ENCODE peak calls at places on chromosomes 2 and 18, in six cellular contexts. Q is mesendoderm; U is DMS79; L is activated CD4-positive, alpha-beta T cell treated with anti-CD3 and anti-CD28 coated beads, Interleukin-2, amount 50 U/mL, for 24 hours; C is RWPE1; G is MCF 10A. A is an unnamed sample.

GRCh38 chr18:8298186-8298585 is 311.1 kb upstream of the RAB12 start:
- DNase-seq in Q (no peak), U (no peak), L (no peak), C (no peak), G (no peak), A (no peak)

GRCh38 chr2:170170281-170171035 is 7.5 kb upstream of the MYO3B start:
- DNase-seq in Q (no peak), U (peak; percentile 34), L (no peak), C (no peak), G (no peak), A (no peak)

GRCh38 chr2:233707979-233708644 is 4.6 kb upstream of the UGT1A5 start:
- DNase-seq in Q (no peak), U (no peak), L (no peak), C (no peak), G (peak; percentile 45), A (no peak)

GRCh38 chr2:26655611-26656195 is 14.5 kb upstream of the CIB4 start:
- DNase-seq in Q (peak; percentile 67), U (no peak), L (no peak), C (no peak), G (no peak), A (no peak)

GRCh38 chr18:73638709-73639108 is 508.9 kb downstream of the FBXO15 start:
- DNase-seq in Q (no peak), U (no peak), L (no peak), C (peak; percentile 43), G (no peak), A (no peak)

GRCh38 chr2:119305497-119306195 is 61.0 kb downstream of the C2orf76 start:
- DNase-seq in Q (no peak), U (no peak), L (no peak), C (no peak), G (no peak), A (no peak)

GRCh38 chr2:189267925-189268579 is 88.5 kb upstream of the COL5A2 start:
- DNase-seq in Q (no peak), U (no peak), L (no peak), C (no peak), G (no peak), A (no peak)

GRCh38 chr2:208686665-208687064 is 280.1 kb downstream of the PTH2R start:
- DNase-seq in Q (no peak), U (no peak), L (no peak), C (peak; percentile 2), G (no peak), A (no peak)

GRCh38 chr2:9096761-9097160 is 93.3 kb upstream of the MBOAT2 start:
- DNase-seq in Q (no peak), U (no peak), L (no peak), C (no peak), G (no peak), A (no peak)

GRCh38 chr2:178716394-178716793 is 90.8 kb downstream of the TTN start:
- DNase-seq in Q (no peak), U (no peak), L (no peak), C (no peak), G (no peak), A (no peak)

GRCh38 chr2:111523009-111523408 is 361.0 kb downstream of the ANAPC1 start:
- DNase-seq in Q (no peak), U (no peak), L (no peak), C (no peak), G (no peak), A (no peak)

GRCh38 chr2:14232212-14232611 is 400.3 kb upstream of the LRATD1 start:
- DNase-seq in Q (peak; percentile 46), U (no peak), L (no peak), C (no peak), G (no peak), A (no peak)

GRCh38 chr18:46856975-46857374 is 60.3 kb downstream of the PIAS2 start:
- DNase-seq in Q (peak; percentile 23), U (no peak), L (no peak), C (no peak), G (no peak), A (no peak)

GRCh38 chr2:227933891-227934290 is 62.5 kb downstream of the DAW1 start:
- DNase-seq in Q (peak; percentile 3), U (no peak), L (no peak), C (no peak), G (no peak), A (no peak)

GRCh38 chr2:158459161-158460003 is 2.6 kb downstream of the PKP4 start:
- DNase-seq in Q (no peak), U (no peak), L (no peak), C (no peak), G (peak; percentile 32), A (no peak)

GRCh38 chr2:219871396-219871795 is 244.0 kb downstream of the SLC4A3 start:
- DNase-seq in Q (no peak), U (no peak), L (no peak), C (no peak), G (no peak), A (no peak)

GRCh38 chr2:33478968-33479691 is 2.7 kb downstream of the RASGRP3 start:
- DNase-seq in Q (peak; percentile 3), U (no peak), L (no peak), C (no peak), G (no peak), A (no peak)

GRCh38 chr18:74456409-74457042 is 582 bp downstream of the DIPK1C start:
- DNase-seq in Q (peak; percentile 17), U (no peak), L (no peak), C (no peak), G (no peak), A (no peak)

GRCh38 chr18:46712406-46712805 is 44.4 kb downstream of the ST8SIA5 start:
- DNase-seq in Q (no peak), U (no peak), L (no peak), C (no peak), G (no peak), A (no peak)

GRCh38 chr2:101521497-101521896 is 46.6 kb upstream of the RFX8 start:
- DNase-seq in Q (no peak), U (no peak), L (no peak), C (no peak), G (no peak), A (no peak)

GRCh38 chr2:188788621-188789020 is 185.6 kb upstream of the COL3A1 start:
- DNase-seq in Q (no peak), U (no peak), L (no peak), C (peak; percentile 3), G (peak; percentile 84), A (no peak)

GRCh38 chr2:9230051-9230802 is 23.6 kb downstream of the ASAP2 start:
- DNase-seq in Q (no peak), U (no peak), L (no peak), C (no peak), G (no peak), A (no peak)

GRCh38 chr18:49677762-49678398 is 116.0 kb downstream of the LIPG start:
- DNase-seq in Q (no peak), U (no peak), L (no peak), C (no peak), G (no peak), A (no peak)